ENCODE peak calls at places on chromosome 12, in seven cellular contexts. Z is IMR-90, Q is HCT116, D is heart right ventricle, S is body of pancreas, R is GM23338, E is stomach. T is an unnamed sample.

GRCh38 chr12:15899282-15899870 is 11.8 kb upstream of the DERA start:
- DNase-seq in Z (no peak), D (no peak), E (no peak), S (no peak), R (peak; percentile 50), Q (no peak), T (no peak)

GRCh38 chr12:79083181-79083580 is 218.6 kb downstream of the SYT1 start:
- DNase-seq in D (no peak), R (peak; percentile 50), E (no peak), Q (no peak), Z (peak; percentile 7), S (no peak), T (no peak)

GRCh38 chr12:55927588-55928502 is at the start of gene PYM1:
- DNase-seq in E (peak; percentile 88), Q (peak; percentile 66), R (peak; percentile 94), D (peak; percentile 85), Z (peak; percentile 50), S (peak; percentile 95), T (peak; percentile 83)

GRCh38 chr12:75865315-75865714 is 166.3 kb downstream of the PHLDA1 start:
- DNase-seq in E (no peak), D (no peak), Z (no peak), Q (no peak), R (no peak), S (no peak), T (no peak)

GRCh38 chr12:119406322-119406721 is 71.8 kb downstream of the CCDC60 start:
- DNase-seq in E (no peak), S (no peak), Z (no peak), R (no peak), Q (no peak), D (no peak), T (no peak)

GRCh38 chr12:108468149-108468968 is 46.7 kb upstream of the FICD start:
- DNase-seq in E (no peak), R (peak; percentile 84), S (no peak), D (peak; percentile 10), Z (peak; percentile 20), Q (no peak), T (no peak)

GRCh38 chr12:105462841-105463240 is 132.3 kb downstream of the C12orf75 start:
- DNase-seq in R (no peak), Z (peak; percentile 61), Q (no peak), E (no peak), D (no peak), S (no peak), T (no peak)

GRCh38 chr12:65188179-65188709 is 18.9 kb downstream of the LEMD3 start:
- DNase-seq in Z (peak; percentile 4), R (no peak), S (no peak), D (no peak), E (no peak), Q (no peak), T (no peak)

GRCh38 chr12:129009833-129010232 is 156.6 kb downstream of the GLT1D1 start:
- DNase-seq in S (no peak), E (peak; percentile 27), Z (no peak), R (no peak), D (no peak), Q (no peak), T (no peak)

GRCh38 chr12:23895792-23896218 is 53.7 kb downstream of the SOX5 start:
- DNase-seq in Q (no peak), D (no peak), R (peak; percentile 74), Z (no peak), S (no peak), E (no peak), T (no peak)

GRCh38 chr12:46677749-46678148 is 148.0 kb downstream of the SLC38A4 start:
- DNase-seq in Z (peak; percentile 55), S (no peak), R (peak; percentile 56), E (no peak), D (no peak), Q (no peak), T (no peak)

GRCh38 chr12:26630546-26631027 is 202.4 kb downstream of the ITPR2 start:
- DNase-seq in R (no peak), Q (no peak), S (no peak), E (no peak), D (no peak), Z (peak; percentile 90), T (peak; percentile 25)

GRCh38 chr12:9707864-9708808 is 24.8 kb downstream of the CLECL1 start:
- DNase-seq in D (peak; percentile 50), S (peak; percentile 60), Z (peak; percentile 65), R (peak; percentile 85), E (peak; percentile 58), Q (peak; percentile 37), T (peak; percentile 64)

GRCh38 chr12:109111775-109112491 is 4.5 kb upstream of the ACACB start:
- DNase-seq in D (peak; percentile 74), R (peak; percentile 65), S (peak; percentile 77), E (peak; percentile 76), Z (peak; percentile 49), Q (peak; percentile 24), T (peak; percentile 79)

GRCh38 chr12:114895822-114896221 is 211.8 kb upstream of the TBX3 start:
- DNase-seq in D (no peak), R (no peak), E (no peak), Z (peak; percentile 42), Q (no peak), S (no peak), T (no peak)

GRCh38 chr12:108576660-108577234 is 14.4 kb downstream of the ISCU start:
- DNase-seq in R (no peak), D (no peak), Z (no peak), E (no peak), S (no peak), Q (no peak), T (no peak)

GRCh38 chr12:121872546-121873223 is 14.0 kb upstream of the HPD start:
- DNase-seq in R (no peak), S (peak; percentile 44), Q (no peak), Z (peak; percentile 99), D (peak; percentile 9), E (peak; percentile 42), T (no peak)

GRCh38 chr12:117030187-117030896 is 68.9 kb downstream of the TESC start:
- DNase-seq in E (peak; percentile 17), D (no peak), S (peak; percentile 74), Z (no peak), Q (no peak), R (no peak), T (peak; percentile 1)

GRCh38 chr12:122422769-122423257 is 344 bp upstream of the CLIP1 start:
- DNase-seq in E (no peak), D (peak; percentile 20), S (peak; percentile 30), Q (no peak), R (peak; percentile 61), Z (peak; percentile 54), T (peak; percentile 29)

GRCh38 chr12:14367097-14367661 is 1.7 kb downstream of the ATF7IP start:
- DNase-seq in Q (no peak), R (no peak), Z (peak; percentile 32), S (no peak), E (no peak), D (no peak), T (no peak)

GRCh38 chr12:45674583-45674982 is 54.9 kb upstream of the ARID2 start:
- DNase-seq in E (peak; percentile 65), Z (peak; percentile 94), D (peak; percentile 42), S (peak; percentile 22), Q (no peak), R (no peak), T (peak; percentile 25)

GRCh38 chr12:24948816-24949722 is at the start of gene BCAT1:
- DNase-seq in Z (peak; percentile 88), E (peak; percentile 64), Q (no peak), S (peak; percentile 81), R (peak; percentile 89), D (peak; percentile 25), T (peak; percentile 64)

GRCh38 chr12:102023343-102023930 is 38.4 kb downstream of the WASHC3 start:
- DNase-seq in S (no peak), R (no peak), E (no peak), Z (peak; percentile 86), Q (no peak), D (no peak), T (no peak)

GRCh38 chr12:124437121-124437520 is 130.3 kb downstream of the NCOR2 start:
- DNase-seq in Z (no peak), D (no peak), E (no peak), R (no peak), Q (no peak), S (no peak), T (no peak)
- H3K4me1 ChIP-seq in Z (peaks cover 15% of the 10 kb centered on the region), D (peaks cover 75% of the 10 kb centered on the region), E (peaks cover 39% of the 10 kb centered on the region), R (peaks cover 13% of the 10 kb centered on the region), Q (peaks cover 5% of the 10 kb centered on the region), S (no peaks in the 10 kb centered on the region), T (peaks cover 19% of the 10 kb centered on the region)

GRCh38 chr12:6640497-6640896 is 4.7 kb upstream of the LPAR5 start:
- DNase-seq in S (no peak), R (no peak), Q (no peak), Z (no peak), E (no peak), D (no peak), T (no peak)
- H3K4me1 ChIP-seq in S (no peaks in the 10 kb centered on the region), R (peaks cover 10% of the 10 kb centered on the region), Q (peaks cover 14% of the 10 kb centered on the region), Z (no peaks in the 10 kb centered on the region), E (peaks cover 4% of the 10 kb centered on the region), D (no peaks in the 10 kb centered on the region), T (peaks cover 21% of the 10 kb centered on the region)

DNA sequence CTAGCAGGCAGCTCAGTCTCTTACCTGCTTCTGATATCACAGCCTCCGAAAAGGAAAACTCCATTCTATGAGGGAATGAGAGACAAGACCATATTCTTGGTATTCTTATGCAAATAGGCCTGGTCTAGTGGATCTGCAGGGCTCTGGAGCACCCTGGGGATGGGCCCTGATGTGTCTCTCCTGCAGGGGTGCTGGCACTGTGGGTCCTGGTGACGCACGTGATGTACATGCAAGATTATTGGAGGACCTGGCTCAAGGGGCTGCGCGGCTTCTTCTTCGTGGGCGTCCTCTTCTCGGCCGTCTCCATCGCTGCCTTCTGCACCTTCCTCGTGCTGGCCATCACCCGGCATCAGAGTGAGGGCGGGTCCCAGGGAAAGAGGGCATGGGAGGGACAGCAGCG is 5.8 kb downstream of the SLC48A1 start:
- DNase-seq in Q (no peak), Z (no peak), E (no peak), R (no peak), S (no peak), D (no peak), T (no peak)
- H3K4me1 ChIP-seq in Q (peaks cover 45% of the 10 kb centered on the region), Z (peaks cover 22% of the 10 kb centered on the region), E (peaks cover 70% of the 10 kb centered on the region), R (peaks cover 25% of the 10 kb centered on the region), S (peaks cover 36% of the 10 kb centered on the region), D (peaks cover 61% of the 10 kb centered on the region), T (peaks cover 64% of the 10 kb centered on the region)

GRCh38 chr12:124607681-124608425 is 40.4 kb upstream of the NCOR2 start:
- DNase-seq in E (no peak), D (no peak), Q (no peak), S (no peak), R (no peak), Z (no peak), T (no peak)

GRCh38 chr12:124605869-124606774 is 38.7 kb upstream of the NCOR2 start:
- DNase-seq in Q (no peak), D (no peak), E (no peak), R (no peak), S (no peak), Z (no peak), T (no peak)

GRCh38 chr12:124603143-124603542 is 35.7 kb upstream of the NCOR2 start:
- DNase-seq in R (no peak), E (no peak), D (no peak), Q (no peak), Z (no peak), S (no peak), T (no peak)

GRCh38 chr12:124603910-124604775 is 36.7 kb upstream of the NCOR2 start:
- DNase-seq in Z (no peak), R (no peak), D (no peak), Q (no peak), S (no peak), E (no peak), T (no peak)

DNA sequence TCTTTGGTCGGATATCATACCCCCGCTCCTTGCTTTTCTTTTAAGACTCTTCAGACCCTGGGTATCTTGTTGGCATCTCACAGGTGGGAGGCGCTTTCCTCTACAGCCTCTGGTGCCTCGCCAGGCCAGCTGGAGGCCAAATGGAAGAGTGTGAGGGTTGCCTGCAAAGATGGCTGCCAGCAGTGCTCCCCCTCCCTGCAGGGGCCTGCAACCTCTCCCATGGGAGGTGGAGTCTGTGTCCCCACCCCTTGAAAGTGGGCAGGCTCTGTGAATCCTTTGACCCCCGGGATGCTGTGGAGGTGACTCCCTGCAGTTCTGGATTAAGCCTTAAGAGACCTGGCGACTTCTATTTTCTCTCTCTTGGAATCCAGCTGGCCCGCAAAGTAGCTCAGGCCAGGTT is 37.7 kb upstream of the NCOR2 start:
- DNase-seq in S (no peak), Z (no peak), R (no peak), Q (no peak), E (no peak), D (no peak), T (no peak)
- H3K4me1 ChIP-seq in S (peaks cover 19% of the 10 kb centered on the region), Z (peaks cover 2% of the 10 kb centered on the region), R (peaks cover 4% of the 10 kb centered on the region), Q (peaks cover 29% of the 10 kb centered on the region), E (peaks cover 42% of the 10 kb centered on the region), D (peaks cover 17% of the 10 kb centered on the region), T (peaks cover 18% of the 10 kb centered on the region)

T was measured in thyroid gland.